ENCODE peak calls at places on chromosomes 5 and 9, in four cellular contexts. R, B, C and Y are unnamed samples.

GRCh38 chr5:95809414-95809960 is 13.0 kb downstream of the GLRX start:
- DNase-seq in R (no peak), B (no peak), C (no peak), Y (no peak)

GRCh38 chr5:178104492-178104891 is 8.8 kb upstream of the N4BP3 start:
- DNase-seq in R (no peak), B (no peak), C (peak), Y (peak)

GRCh38 chr5:23012842-23013241 is 159.7 kb upstream of the CDH12 start:
- DNase-seq in R (no peak), B (no peak), C (peak), Y (no peak)

GRCh38 chr5:150321784-150322183 is 19.1 kb upstream of the ARSI start:
- DNase-seq in R (no peak), B (no peak), C (no peak), Y (no peak)

GRCh38 chr5:159917919-159918487 is 1.7 kb downstream of the ADRA1B start:
- DNase-seq in R (peak), B (no peak), C (peak), Y (no peak)

GRCh38 chr5:1004598-1005361 is 3.8 kb upstream of the NKD2 start:
- DNase-seq in R (peak), B (no peak), C (peak), Y (peak)

GRCh38 chr5:142597546-142598337 is 88.1 kb downstream of the FGF1 start:
- DNase-seq in R (peak), B (no peak), C (no peak), Y (no peak)

GRCh38 chr9:34653131-34653530 is 1.1 kb downstream of the IL11RA start:
- DNase-seq in R (peak), B (no peak), C (no peak), Y (no peak)

GRCh38 chr9:133986061-133986460 is 6.1 kb downstream of the VAV2 start:
- DNase-seq in R (no peak), B (no peak), C (no peak), Y (no peak)

GRCh38 chr9:127921592-127922120 is 4.8 kb upstream of the ST6GALNAC4 start:
- DNase-seq in R (peak), B (peak), C (peak), Y (peak)

GRCh38 chr5:122586351-122586750 is 188.5 kb upstream of the SNX2 start:
- DNase-seq in R (no peak), B (no peak), C (no peak), Y (no peak)

GRCh38 chr5:133287500-133287899 is 235.7 kb downstream of the HSPA4 start:
- DNase-seq in R (peak), B (peak), C (peak), Y (peak)

GRCh38 chr5:82676663-82677062 is 398.5 kb upstream of the RPS23 start:
- DNase-seq in R (no peak), B (no peak), C (peak), Y (no peak)

GRCh38 chr9:82882744-82883143 is 180.2 kb downstream of the RASEF start:
- DNase-seq in R (no peak), B (no peak), C (no peak), Y (no peak)

GRCh38 chr9:29211681-29212589 is 1638.7 kb upstream of the C9orf72 start:
- DNase-seq in R (peak), B (no peak), C (peak), Y (peak)

GRCh38 chr9:135474915-135475314 is 4.7 kb upstream of the PPP1R26 start:
- DNase-seq in R (no peak), B (no peak), C (no peak), Y (no peak)

GRCh38 chr5:115349001-115349817 is 52.8 kb upstream of the CCDC112 start:
- DNase-seq in R (peak), B (no peak), C (peak), Y (peak)

GRCh38 chr5:79795764-79796398 is 106.2 kb downstream of the CMYA5 start:
- DNase-seq in R (peak), B (no peak), C (no peak), Y (no peak)

GRCh38 chr9:99264070-99264469 is 42.0 kb downstream of the SEC61B start:
- DNase-seq in R (no peak), B (no peak), C (no peak), Y (no peak)

GRCh38 chr9:102631559-102631958 is 363.6 kb upstream of the CYLC2 start:
- DNase-seq in R (no peak), B (no peak), C (peak), Y (no peak)

GRCh38 chr5:6632324-6632930 is 417 bp downstream of the NSUN2 start:
- DNase-seq in R (peak), B (peak), C (peak), Y (no peak)

GRCh38 chr9:116857321-116857720 is 170.2 kb downstream of the TRIM32 start:
- DNase-seq in R (no peak), B (no peak), C (no peak), Y (no peak)